ENCODE peak calls at places on chromosomes 12 and 14, in five cellular contexts. C, S, K, A and H are unnamed samples.

GRCh38 chr12:58916891-58917570 is 3.3 kb downstream of the LRIG3 start:
- DNase-seq in C (no peak), S (no peak), K (no peak), A (peak; percentile 22), H (no peak)

GRCh38 chr12:89212339-89212771 is 139.9 kb downstream of the DUSP6 start:
- DNase-seq in C (no peak), S (no peak), K (no peak), A (peak; percentile 16), H (no peak)

GRCh38 chr12:52434096-52434733 is at the start of gene KRT75:
- DNase-seq in C (no peak), S (no peak), K (no peak), A (no peak), H (no peak)

GRCh38 chr14:103542545-103543088 is 13.6 kb downstream of the TRMT61A start:
- DNase-seq in C (no peak), S (no peak), K (peak; percentile 88), A (peak; percentile 66), H (peak; percentile 84)

GRCh38 chr12:19404232-19404880 is 34.9 kb upstream of the AEBP2 start:
- DNase-seq in C (no peak), S (no peak), K (no peak), A (no peak), H (no peak)

GRCh38 chr14:20606190-20606901 is 15.2 kb upstream of the RNASE12 start:
- DNase-seq in C (peak; percentile 39), S (no peak), K (no peak), A (peak; percentile 54), H (peak; percentile 11)

GRCh38 chr14:77579065-77579464 is 37.4 kb downstream of the SPTLC2 start:
- DNase-seq in C (no peak), S (no peak), K (no peak), A (no peak), H (no peak)

GRCh38 chr14:101705733-101706508 is 55.6 kb upstream of the PPP2R5C start:
- DNase-seq in C (no peak), S (peak; percentile 56), K (no peak), A (peak; percentile 71), H (no peak)

GRCh38 chr12:29717540-29718100 is 66.1 kb downstream of the TMTC1 start:
- DNase-seq in C (no peak), S (no peak), K (no peak), A (no peak), H (no peak)

GRCh38 chr12:132610051-132610759 is at the start of gene LRCOL1:
- DNase-seq in C (no peak), S (no peak), K (peak; percentile 20), A (no peak), H (no peak)

GRCh38 chr14:96631030-96631429 is 128.8 kb downstream of the PAPOLA start:
- DNase-seq in C (no peak), S (no peak), K (no peak), A (peak; percentile 5), H (no peak)